ENCODE peak calls at places on chromosomes 11 and 22, in ten cellular contexts. R is cardiac muscle cell; Q is effector memory CD4-positive, alpha-beta T cell; X is A549; D is CD8-positive, alpha-beta memory T cell; O is kidney; M is keratinocyte; U is GM23338; P is aorta; J is endodermal cell. I is an unnamed sample.
A peak's percentile ranks its signal among the peaks of the same experiment; 100 is the strongest.

GRCh38 chr22:49096476-49096875 is 731.2 kb downstream of the BRD1 start:
- DNase-seq in O (peak; percentile 22), R (no peak), X (no peak), U (no peak), M (no peak), Q (no peak), J (no peak), D (no peak), P (peak; percentile 1), I (no peak)

GRCh38 chr11:108224908-108225786 is 2.3 kb downstream of the ATM start:
- DNase-seq in X (no peak), P (no peak), M (no peak), O (no peak), R (no peak), J (no peak), U (no peak), D (no peak), Q (no peak), I (no peak)

GRCh38 chr22:44182591-44183588 is 2.2 kb downstream of the PARVG start:
- DNase-seq in Q (no peak), J (no peak), M (no peak), O (peak; percentile 81), D (peak; percentile 21), P (peak; percentile 89), X (no peak), U (no peak), R (no peak), I (no peak)

GRCh38 chr11:9005087-9005486 is 1.3 kb upstream of the NRIP3 start:
- DNase-seq in O (no peak), U (no peak), P (no peak), X (no peak), R (no peak), D (no peak), Q (no peak), J (no peak), M (no peak), I (no peak)

GRCh38 chr11:76135491-76135890 is 70.8 kb downstream of the WNT11 start:
- DNase-seq in D (no peak), X (no peak), J (peak; percentile 3), U (no peak), M (no peak), O (no peak), Q (no peak), R (no peak), P (no peak), I (no peak)

GRCh38 chr22:36010090-36010489 is 18.5 kb downstream of the RBFOX2 start:
- DNase-seq in D (no peak), J (peak; percentile 75), O (no peak), U (peak; percentile 88), R (peak; percentile 76), M (no peak), Q (no peak), P (no peak), X (no peak), I (no peak)

GRCh38 chr22:30127749-30128166 is 47.5 kb downstream of the HORMAD2 start:
- DNase-seq in R (no peak), M (no peak), D (no peak), O (no peak), P (no peak), X (no peak), Q (no peak), J (no peak), U (no peak), I (no peak)

GRCh38 chr11:46659908-46660307 is 40.5 kb downstream of the ARHGAP1 start:
- DNase-seq in U (no peak), M (no peak), J (no peak), O (no peak), X (no peak), R (no peak), P (no peak), D (no peak), Q (no peak), I (no peak)

GRCh38 chr11:34860034-34860433 is 56.1 kb downstream of the APIP start:
- DNase-seq in M (no peak), P (no peak), O (no peak), R (no peak), J (peak; percentile 8), D (no peak), X (no peak), U (no peak), Q (no peak), I (no peak)

GRCh38 chr11:3153291-3153861 is 11.7 kb downstream of the OSBPL5 start:
- DNase-seq in U (no peak), P (peak; percentile 83), Q (no peak), J (no peak), R (no peak), X (no peak), D (no peak), O (peak; percentile 87), M (no peak), I (no peak)

GRCh38 chr11:104943561-104943960 is 24.8 kb downstream of the CASP4 start:
- DNase-seq in Q (no peak), U (no peak), M (no peak), P (no peak), R (no peak), J (no peak), D (no peak), X (no peak), O (no peak), I (no peak)
- H3K27ac ChIP-seq in Q (no peak overlapping the region), U (no peak overlapping the region), M (no peak overlapping the region), P (no peak overlapping the region), R (no peak overlapping the region), J (no peak overlapping the region), D (no peak overlapping the region), X (no peak overlapping the region), O (no peak overlapping the region), I (no peak overlapping the region)

DNA sequence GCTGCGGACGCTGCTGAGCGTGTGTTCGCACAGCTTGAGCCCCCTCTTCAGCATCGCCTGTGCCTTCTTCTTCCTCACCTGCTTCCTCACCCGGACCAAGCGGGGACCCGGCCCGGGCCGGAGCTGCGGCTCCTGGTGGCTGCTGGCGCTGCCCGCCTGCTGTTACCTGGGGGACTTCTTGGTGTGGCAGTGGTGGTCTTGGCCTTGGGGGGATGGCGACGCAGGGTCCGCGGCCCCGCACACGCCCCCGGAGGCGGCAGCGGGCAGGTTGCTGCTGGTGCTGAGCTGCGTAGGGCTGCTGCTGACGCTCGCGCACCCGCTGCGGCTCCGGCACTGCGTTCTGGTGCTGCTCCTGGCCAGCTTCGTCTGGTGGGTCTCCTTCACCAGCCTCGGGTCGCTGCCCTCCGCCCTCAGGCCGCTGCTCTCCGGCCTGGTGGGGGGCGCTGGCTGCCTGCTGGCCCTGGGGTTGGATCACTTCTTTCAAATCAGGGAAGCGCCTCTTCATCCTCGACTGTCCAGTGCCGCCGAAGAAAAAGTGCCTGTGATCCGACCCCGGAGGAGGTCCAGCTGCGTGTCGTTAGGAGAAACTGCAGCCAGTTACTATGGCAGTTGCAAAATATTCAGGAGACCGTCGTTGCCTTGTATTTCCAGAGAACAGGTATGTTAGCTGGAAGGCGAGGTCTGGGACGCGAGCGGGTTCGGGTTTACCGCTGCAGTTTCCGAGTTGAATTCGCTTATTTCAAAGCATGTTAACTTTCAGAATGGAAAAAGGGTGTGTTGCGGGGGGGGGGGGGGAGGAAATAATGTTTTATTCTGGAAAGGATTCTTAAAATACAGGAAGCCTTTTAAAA is 1.0 kb downstream of the PDE3B start:
- DNase-seq in D (peak; percentile 4), O (peak; percentile 76), U (peak; percentile 68), Q (peak; percentile 9), X (peak; percentile 28), J (peak; percentile 84), P (peak; percentile 59), R (peak; percentile 62), M (no peak), I (peak; percentile 46)
- H3K27ac ChIP-seq in D (peak overlapping the region; percentile 77), O (peak overlapping the region; percentile 34), U (no peak overlapping the region), Q (peak overlapping the region; percentile 76), X (peak overlapping the region; percentile 79), J (peak overlapping the region; percentile 80), P (peak overlapping the region; percentile 67), R (peak overlapping the region; percentile 59), M (no peak overlapping the region), I (peak overlapping the region; percentile 30)

GRCh38 chr11:32706985-32707736 is 87.3 kb downstream of the CCDC73 start:
- DNase-seq in O (no peak), J (no peak), M (no peak), Q (no peak), P (no peak), U (no peak), R (no peak), X (peak; percentile 60), D (no peak), I (no peak)
- H3K27ac ChIP-seq in O (no peak overlapping the region), J (no peak overlapping the region), M (no peak overlapping the region), Q (no peak overlapping the region), P (no peak overlapping the region), U (no peak overlapping the region), R (no peak overlapping the region), X (peak overlapping the region; percentile 34), D (no peak overlapping the region), I (no peak overlapping the region)

DNA sequence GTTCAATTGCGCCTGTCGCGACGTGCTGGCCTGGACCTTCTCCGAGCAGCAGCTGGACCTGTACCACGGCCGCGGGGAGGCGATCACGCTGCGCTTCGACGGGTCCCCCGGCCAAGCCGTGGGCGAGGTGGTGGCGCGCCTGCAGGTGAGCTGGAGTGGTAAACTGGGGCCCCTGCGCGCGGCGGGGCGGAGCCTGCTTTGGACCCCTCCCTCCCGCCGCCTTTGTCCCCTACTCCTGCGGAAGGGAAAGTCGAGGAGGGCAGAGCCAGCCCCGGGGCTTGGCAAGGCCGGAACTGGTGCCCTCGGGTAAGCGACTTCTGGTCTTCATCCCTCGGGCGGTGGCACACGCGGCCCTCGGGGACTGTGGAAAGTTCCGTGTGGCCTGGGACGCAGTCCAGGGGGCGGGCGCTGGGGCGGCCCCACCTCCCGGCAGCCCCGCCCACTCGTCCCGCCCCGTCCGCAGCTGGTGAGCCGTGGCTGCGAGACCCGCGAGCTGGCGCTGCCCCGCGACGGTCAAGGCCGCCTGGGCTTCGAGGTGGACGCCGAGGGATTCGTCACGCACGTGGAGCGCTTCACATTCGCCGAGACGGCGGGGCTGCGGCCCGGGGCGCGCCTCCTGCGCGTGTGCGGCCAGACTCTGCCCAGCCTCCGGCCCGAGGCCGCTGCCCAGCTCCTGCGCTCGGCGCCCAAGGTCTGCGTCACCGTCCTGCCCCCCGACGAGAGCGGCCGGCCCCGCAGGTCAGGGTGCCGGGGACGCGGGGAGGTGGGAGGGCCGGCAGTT is 9.2 kb downstream of the SIPA1 start:
- DNase-seq in O (peak; percentile 88), X (peak; percentile 67), Q (no peak), P (no peak), R (no peak), U (peak; percentile 86), M (no peak), D (no peak), J (peak; percentile 90), I (no peak)
- H3K27ac ChIP-seq in O (no peak overlapping the region), X (peak overlapping the region; percentile 74), Q (no peak overlapping the region), P (no peak overlapping the region), R (no peak overlapping the region), U (no peak overlapping the region), M (no peak overlapping the region), D (no peak overlapping the region), J (no peak overlapping the region), I (no peak overlapping the region)

GRCh38 chr11:19910931-19911330 is 198.3 kb downstream of the NAV2 start:
- DNase-seq in Q (no peak), U (no peak), D (no peak), J (no peak), X (no peak), M (no peak), P (no peak), O (no peak), R (no peak), I (no peak)
- H3K27ac ChIP-seq in Q (no peak overlapping the region), U (no peak overlapping the region), D (no peak overlapping the region), J (no peak overlapping the region), X (no peak overlapping the region), M (no peak overlapping the region), P (peak overlapping the region; percentile 59), O (no peak overlapping the region), R (no peak overlapping the region), I (no peak overlapping the region)